ENCODE peak calls at places on chromosomes 2 and 18, in four cellular contexts. E, D, X and Z are unnamed samples.

GRCh38 chr2:27453968-27454367 is 11.8 kb downstream of the KRTCAP3 start:
- DNase-seq in E (no peak), D (no peak), X (no peak), Z (no peak)

GRCh38 chr2:119697290-119698013 is 18.5 kb downstream of the TMEM177 start:
- DNase-seq in E (no peak), D (no peak), X (no peak), Z (peak)

GRCh38 chr2:98457045-98457696 is 12.5 kb downstream of the INPP4A start:
- DNase-seq in E (no peak), D (no peak), X (no peak), Z (no peak)

GRCh38 chr2:33343387-33343895 is 133.0 kb upstream of the RASGRP3 start:
- DNase-seq in E (no peak), D (no peak), X (no peak), Z (no peak)

GRCh38 chr2:46268196-46268595 is 29.0 kb upstream of the EPAS1 start:
- DNase-seq in E (no peak), D (no peak), X (no peak), Z (no peak)

GRCh38 chr2:191259001-191259400 is 13.8 kb downstream of the MYO1B start:
- DNase-seq in E (no peak), D (no peak), X (no peak), Z (no peak)

GRCh38 chr2:70615222-70615621 is 61.6 kb upstream of the TGFA start:
- DNase-seq in E (no peak), D (no peak), X (no peak), Z (no peak)

GRCh38 chr2:23843051-23843976 is 83.6 kb downstream of the ATAD2B start:
- DNase-seq in E (peak), D (no peak), X (no peak), Z (no peak)

GRCh38 chr2:133667085-133667484 is 98.8 kb upstream of the NCKAP5 start:
- DNase-seq in E (no peak), D (no peak), X (no peak), Z (no peak)

GRCh38 chr2:103873719-103874359 is 980.1 kb upstream of the POU3F3 start:
- DNase-seq in E (no peak), D (no peak), X (no peak), Z (no peak)

GRCh38 chr2:108324531-108325256 is 36.0 kb downstream of the SULT1C2 start:
- DNase-seq in E (no peak), D (no peak), X (no peak), Z (no peak)

GRCh38 chr2:27138111-27138510 is 1.1 kb downstream of the PRR30 start:
- DNase-seq in E (no peak), D (no peak), X (no peak), Z (no peak)

GRCh38 chr2:158214431-158214830 is 112.8 kb downstream of the UPP2 start:
- DNase-seq in E (peak), D (no peak), X (no peak), Z (no peak)
- TF ChIP-seq POLR2AphosphoS5 in E (no peak), D (no peak), X (no peak), Z (no peak)

GRCh38 chr2:11356760-11357159 is 12.3 kb upstream of the ROCK2 start:
- DNase-seq in E (no peak), D (no peak), X (no peak), Z (no peak)

GRCh38 chr2:11355194-11356053 is 11.0 kb upstream of the ROCK2 start:
- DNase-seq in E (no peak), D (no peak), X (no peak), Z (no peak)

GRCh38 chr2:11352781-11353537 is 8.5 kb upstream of the ROCK2 start:
- DNase-seq in E (no peak), D (no peak), X (no peak), Z (no peak)

GRCh38 chr2:11357428-11357972 is 13.1 kb upstream of the ROCK2 start:
- DNase-seq in E (peak), D (no peak), X (no peak), Z (no peak)

GRCh38 chr2:11354363-11355154 is 10.1 kb upstream of the ROCK2 start:
- DNase-seq in E (no peak), D (no peak), X (no peak), Z (no peak)
- TF ChIP-seq POLR2A in E (no peak), D (no peak), X (no peak), Z (no peak)

GRCh38 chr18:21163647-21164625 is 52.3 kb upstream of the ROCK1 start:
- DNase-seq in E (peak), D (no peak), X (no peak), Z (no peak)

GRCh38 chr18:21162786-21163185 is 51.2 kb upstream of the ROCK1 start:
- DNase-seq in E (no peak), D (no peak), X (no peak), Z (no peak)

GRCh38 chr18:21164746-21165145 is 53.1 kb upstream of the ROCK1 start:
- DNase-seq in E (no peak), D (no peak), X (no peak), Z (no peak)

GRCh38 chr18:21168880-21169279 is 57.3 kb upstream of the ROCK1 start:
- DNase-seq in E (no peak), D (no peak), X (no peak), Z (no peak)

DNA sequence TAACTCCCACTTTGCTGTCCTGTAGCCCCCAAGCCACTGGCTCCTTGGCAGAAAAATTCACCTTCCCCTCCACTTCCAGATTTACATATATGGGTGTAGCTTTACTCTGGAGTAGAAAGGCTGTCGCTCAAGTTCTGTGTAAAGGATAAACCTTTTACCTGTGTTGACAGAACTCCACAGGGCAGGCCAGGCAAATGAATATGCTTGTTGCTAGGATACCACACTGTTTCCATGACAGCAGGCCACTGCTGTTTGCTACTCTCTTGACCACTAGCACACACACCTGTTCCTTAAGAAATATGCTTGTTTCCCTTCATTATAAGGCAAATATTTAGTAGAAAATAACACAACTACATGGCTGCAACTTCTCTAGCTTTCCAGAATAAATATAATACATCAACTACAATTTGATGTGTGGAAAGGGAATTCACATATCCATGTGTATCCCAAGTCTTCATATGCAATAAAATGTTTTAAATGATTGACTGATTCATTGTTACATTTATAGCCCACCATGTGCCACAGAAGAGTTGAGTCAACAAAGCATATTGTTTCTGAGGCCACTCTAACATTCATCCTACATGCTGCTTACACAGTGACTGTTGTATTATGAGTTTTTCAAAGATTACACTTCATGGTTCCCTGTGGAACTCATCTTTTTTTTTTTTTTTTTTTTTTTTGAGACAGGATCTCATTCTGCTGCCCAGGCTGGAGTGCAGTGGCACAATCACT is 56.2 kb upstream of the ROCK1 start:
- DNase-seq in E (peak), D (no peak), X (peak), Z (no peak)
- TF ChIP-seq POLR2AphosphoS5 in E (no peak), D (no peak), X (no peak), Z (no peak)

GRCh38 chr2:231198291-231199173 is at the start of gene ARMC9:
- DNase-seq in E (peak), D (peak), X (peak), Z (peak)
- TF ChIP-seq POLR2A in E (no peak), D (peak), X (no peak), Z (peak)